ENCODE peak calls at places on chromosomes 1 and 21, in ten cellular contexts. X is brain microvascular endothelial cell, B is heart right ventricle, Q is cardiac muscle cell, J is mucosa of descending colon, W is endothelial cell, I is fibroblast of mammary gland, C is sigmoid colon, E is testis, U is AG09319. R is an unnamed sample.

GRCh38 chr1:21268281-21269239 is 21.7 kb downstream of the ECE1 start:
- DNase-seq in X (no peak), B (no peak), Q (no peak), J (peak), W (no peak), I (no peak), C (no peak), E (peak), U (no peak), R (no peak)

GRCh38 chr1:234069760-234070159 is 165.3 kb downstream of the SLC35F3 start:
- DNase-seq in X (no peak), B (no peak), Q (no peak), J (no peak), W (no peak), I (no peak), C (no peak), E (peak), U (no peak), R (no peak)

GRCh38 chr1:31182352-31182751 is 57.3 kb downstream of the NKAIN1 start:
- DNase-seq in X (peak), B (peak), Q (peak), J (peak), W (peak), I (peak), C (peak), E (peak), U (peak), R (peak)

GRCh38 chr1:170593173-170593572 is 61.2 kb downstream of the GORAB start:
- DNase-seq in X (no peak), B (no peak), Q (no peak), J (no peak), W (no peak), I (peak), C (no peak), E (no peak), U (no peak), R (no peak)

GRCh38 chr1:20848162-20848561 is 61.1 kb upstream of the HP1BP3 start:
- DNase-seq in X (peak), B (no peak), Q (no peak), J (no peak), W (no peak), I (peak), C (no peak), E (no peak), U (no peak), R (no peak)

GRCh38 chr1:117613969-117614865 is 8.4 kb downstream of the TENT5C start:
- DNase-seq in X (no peak), B (no peak), Q (peak), J (no peak), W (no peak), I (no peak), C (no peak), E (no peak), U (no peak), R (no peak)

GRCh38 chr21:43797925-43798715 is 8.7 kb downstream of the RRP1 start:
- DNase-seq in X (no peak), B (no peak), Q (no peak), J (no peak), W (no peak), I (peak), C (no peak), E (no peak), U (no peak), R (no peak)

GRCh38 chr1:207959141-207959825 is 48.4 kb upstream of the CD34 start:
- DNase-seq in X (peak), B (peak), Q (peak), J (peak), W (peak), I (peak), C (peak), E (peak), U (no peak), R (peak)

GRCh38 chr1:85224734-85225623 is 24.2 kb upstream of the SYDE2 start:
- DNase-seq in X (no peak), B (peak), Q (no peak), J (peak), W (peak), I (no peak), C (no peak), E (no peak), U (no peak), R (no peak)

GRCh38 chr1:20430355-20431290 is 55.4 kb downstream of the CAMK2N1 start:
- DNase-seq in X (no peak), B (no peak), Q (peak), J (peak), W (peak), I (peak), C (no peak), E (peak), U (no peak), R (peak)

GRCh38 chr1:3227372-3227704 is 158.3 kb downstream of the PRDM16 start:
- DNase-seq in X (no peak), B (no peak), Q (no peak), J (no peak), W (no peak), I (no peak), C (no peak), E (no peak), U (no peak), R (no peak)

GRCh38 chr21:28261291-28261690 is 731.4 kb downstream of the LTN1 start:
- DNase-seq in X (no peak), B (no peak), Q (no peak), J (no peak), W (no peak), I (peak), C (no peak), E (no peak), U (no peak), R (no peak)

GRCh38 chr1:245652660-245653427 is 498.1 kb downstream of the KIF26B start:
- DNase-seq in X (no peak), B (no peak), Q (no peak), J (no peak), W (no peak), I (no peak), C (no peak), E (no peak), U (no peak), R (no peak)

GRCh38 chr1:116814935-116815334 is 60.7 kb downstream of the CD2 start:
- DNase-seq in X (no peak), B (no peak), Q (no peak), J (no peak), W (no peak), I (no peak), C (no peak), E (no peak), U (no peak), R (no peak)

GRCh38 chr1:221648201-221648600 is 93.7 kb downstream of the DUSP10 start:
- DNase-seq in X (no peak), B (no peak), Q (no peak), J (no peak), W (no peak), I (peak), C (no peak), E (no peak), U (no peak), R (no peak)

GRCh38 chr1:30411206-30411605 is 312.2 kb downstream of the MATN1 start:
- DNase-seq in X (no peak), B (no peak), Q (no peak), J (no peak), W (peak), I (no peak), C (peak), E (peak), U (no peak), R (no peak)

GRCh38 chr1:51086496-51087271 is 15.3 kb upstream of the C1orf185 start:
- DNase-seq in X (no peak), B (no peak), Q (no peak), J (no peak), W (no peak), I (no peak), C (no peak), E (no peak), U (no peak), R (no peak)

GRCh38 chr1:154866995-154867795 is 2.9 kb downstream of the KCNN3 start:
- DNase-seq in X (peak), B (no peak), Q (peak), J (no peak), W (no peak), I (peak), C (no peak), E (no peak), U (no peak), R (peak)

GRCh38 chr1:112925015-112925414 is 31.0 kb downstream of the SLC16A1 start:
- DNase-seq in X (no peak), B (no peak), Q (no peak), J (no peak), W (no peak), I (no peak), C (no peak), E (no peak), U (no peak), R (no peak)
- TF ChIP-seq CTCF in X (peak), B (peak), Q (peak), J (no peak), W (peak), I (no peak), C (no peak), E (no peak), U (no peak), R (no peak)

GRCh38 chr1:200290010-200290685 is 119.7 kb downstream of the ZNF281 start:
- DNase-seq in X (peak), B (no peak), Q (no peak), J (no peak), W (peak), I (no peak), C (no peak), E (no peak), U (no peak), R (no peak)
- TF ChIP-seq CTCF in X (peak), B (no peak), Q (no peak), J (no peak), W (peak), I (peak), C (no peak), E (no peak), U (no peak), R (no peak)

GRCh38 chr1:64242895-64243756 is 39.7 kb downstream of the UBE2U start:
- DNase-seq in X (peak), B (no peak), Q (peak), J (no peak), W (no peak), I (peak), C (no peak), E (no peak), U (no peak), R (no peak)
- TF ChIP-seq CTCF in X (peak), B (peak), Q (peak), J (no peak), W (peak), I (peak), C (peak), E (peak), U (peak), R (no peak)

DNA sequence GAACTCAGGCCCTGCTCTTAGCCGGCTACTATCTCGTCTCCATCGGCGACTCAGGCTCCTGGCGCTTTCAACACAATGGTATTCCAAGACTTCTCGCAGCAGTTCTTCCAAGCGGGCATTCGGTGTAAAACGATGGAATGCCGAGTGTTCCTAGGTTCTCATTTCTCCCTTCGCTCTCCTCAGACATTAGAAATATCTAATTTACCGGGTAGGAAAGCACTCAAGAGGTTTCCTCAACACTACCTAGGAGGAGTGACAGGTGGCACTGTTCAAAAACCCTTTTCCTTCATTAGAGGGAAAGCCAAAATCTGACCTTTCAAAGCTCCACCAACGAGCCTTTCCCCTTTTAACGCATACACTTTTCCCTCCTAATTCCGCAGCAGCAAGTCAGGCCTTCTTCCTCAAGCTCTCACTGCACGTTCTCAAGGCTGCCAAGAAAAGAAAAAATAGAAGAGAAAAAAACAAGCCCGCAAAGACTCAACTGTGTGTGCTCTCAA is 601 bp downstream of the UBE2G2 start:
- DNase-seq in X (no peak), B (no peak), Q (peak), J (no peak), W (no peak), I (peak), C (no peak), E (no peak), U (no peak), R (peak)
- TF ChIP-seq CTCF in X (peak), B (peak), Q (peak), J (no peak), W (peak), I (peak), C (no peak), E (peak), U (peak), R (peak)

GRCh38 chr1:87523466-87523865 is 194.8 kb downstream of the LMO4 start:
- DNase-seq in X (no peak), B (no peak), Q (peak), J (no peak), W (no peak), I (no peak), C (no peak), E (no peak), U (no peak), R (no peak)

GRCh38 chr1:87524021-87524754 is 195.5 kb downstream of the LMO4 start:
- DNase-seq in X (no peak), B (no peak), Q (no peak), J (peak), W (no peak), I (no peak), C (no peak), E (no peak), U (no peak), R (no peak)

GRCh38 chr1:87518794-87519193 is 190.1 kb downstream of the LMO4 start:
- DNase-seq in X (no peak), B (no peak), Q (no peak), J (no peak), W (no peak), I (no peak), C (no peak), E (no peak), U (no peak), R (no peak)

GRCh38 chr1:87515781-87516180 is 187.1 kb downstream of the LMO4 start:
- DNase-seq in X (no peak), B (no peak), Q (peak), J (no peak), W (no peak), I (no peak), C (no peak), E (no peak), U (no peak), R (no peak)

DNA sequence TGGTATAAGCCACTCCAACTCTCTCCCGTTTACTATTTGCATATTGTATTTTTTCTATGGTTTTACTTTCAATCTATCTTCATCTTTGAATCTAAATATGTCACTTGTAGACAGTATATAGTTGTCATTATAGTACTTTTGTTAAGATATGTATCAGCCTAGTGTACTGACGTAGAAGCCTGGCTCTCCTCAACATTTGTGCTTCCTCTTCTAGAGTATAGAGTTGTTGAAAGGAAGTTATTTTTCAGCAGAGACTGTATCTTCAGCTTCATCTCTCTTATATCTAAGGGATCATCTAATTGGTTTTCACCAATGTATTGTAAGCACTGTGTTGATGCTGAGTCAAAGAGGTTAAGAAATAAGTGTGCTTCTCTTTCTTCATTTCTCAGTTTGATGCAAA is 192.8 kb downstream of the LMO4 start:
- DNase-seq in X (no peak), B (no peak), Q (no peak), J (no peak), W (no peak), I (no peak), C (no peak), E (no peak), U (no peak), R (no peak)
- TF ChIP-seq CTCF in X (no peak), B (no peak), Q (no peak), J (no peak), W (no peak), I (no peak), C (no peak), E (no peak), U (no peak), R (no peak)

GRCh38 chr1:225915538-225915991 is 8.5 kb downstream of the PYCR2 start:
- DNase-seq in X (no peak), B (no peak), Q (no peak), J (no peak), W (no peak), I (no peak), C (no peak), E (no peak), U (no peak), R (no peak)
- TF ChIP-seq CTCF in X (no peak), B (no peak), Q (no peak), J (no peak), W (no peak), I (no peak), C (no peak), E (no peak), U (no peak), R (no peak)

GRCh38 chr1:203006948-203007871 is at the start of gene TMEM183A:
- DNase-seq in X (peak), B (peak), Q (peak), J (peak), W (peak), I (peak), C (peak), E (peak), U (peak), R (peak)
- TF ChIP-seq CTCF in X (no peak), B (no peak), Q (no peak), J (no peak), W (no peak), I (no peak), C (no peak), E (no peak), U (no peak), R (no peak)

GRCh38 chr1:65250826-65251225 is 58.5 kb upstream of the DNAJC6 start:
- DNase-seq in X (no peak), B (no peak), Q (no peak), J (no peak), W (no peak), I (no peak), C (no peak), E (no peak), U (no peak), R (no peak)

GRCh38 chr1:65255088-65256050 is 54.0 kb upstream of the DNAJC6 start:
- DNase-seq in X (no peak), B (no peak), Q (no peak), J (peak), W (peak), I (no peak), C (no peak), E (peak), U (no peak), R (no peak)

GRCh38 chr1:65256860-65257719 is 52.3 kb upstream of the DNAJC6 start:
- DNase-seq in X (no peak), B (no peak), Q (no peak), J (no peak), W (no peak), I (no peak), C (no peak), E (no peak), U (no peak), R (no peak)

GRCh38 chr1:65253800-65254319 is 55.5 kb upstream of the DNAJC6 start:
- DNase-seq in X (peak), B (no peak), Q (no peak), J (no peak), W (no peak), I (peak), C (no peak), E (no peak), U (no peak), R (no peak)

DNA sequence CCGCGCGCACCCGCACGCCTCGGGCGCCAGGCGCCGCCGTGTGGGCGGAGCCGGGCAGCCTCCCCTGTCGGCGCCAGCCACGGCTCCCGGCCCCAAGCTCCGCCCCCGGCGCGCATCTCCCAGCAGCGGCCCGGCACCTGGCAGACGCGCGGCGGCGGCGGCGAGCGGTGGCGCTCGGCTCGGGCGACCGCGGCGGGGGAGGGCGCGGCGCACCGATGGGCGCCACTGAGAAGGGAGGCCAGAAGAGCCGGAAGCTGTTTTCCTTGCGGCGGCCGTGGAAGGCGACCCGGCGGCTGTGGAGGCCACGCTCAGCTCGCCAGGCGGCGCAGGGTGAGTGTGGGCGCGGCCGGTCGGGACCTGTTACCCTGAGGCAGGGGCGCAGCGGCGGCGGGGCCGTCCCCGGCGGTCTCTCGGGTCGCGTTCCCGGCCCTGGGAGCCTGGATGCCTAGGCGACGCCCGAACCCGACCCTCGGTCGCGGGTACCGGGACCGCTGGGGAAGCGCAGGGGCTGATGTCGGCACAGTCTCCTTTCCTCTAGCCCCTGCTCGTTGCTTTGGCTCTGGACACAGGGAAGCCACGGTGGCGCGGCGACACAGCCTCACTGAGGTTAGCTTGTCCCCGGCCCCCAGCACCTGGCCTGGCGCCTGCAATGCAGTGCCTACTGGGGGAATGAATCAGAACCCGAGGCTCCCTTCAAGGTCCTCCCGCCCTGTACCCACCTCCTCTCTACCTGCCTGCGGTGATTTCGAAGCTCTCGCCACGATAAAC is 54.8 kb upstream of the DNAJC6 start:
- DNase-seq in X (peak), B (peak), Q (peak), J (peak), W (peak), I (peak), C (peak), E (peak), U (no peak), R (peak)
- TF ChIP-seq CTCF in X (no peak), B (peak), Q (peak), J (no peak), W (no peak), I (no peak), C (no peak), E (peak), U (peak), R (no peak)

R was measured in GM13976.